ENCODE peak calls at places on chromosomes 5 and 9, in six cellular contexts. F is DND-41; Q is CD8-positive, alpha-beta T cell; L is aorta; X is cardiac muscle cell; T is body of pancreas. M is an unnamed sample.

GRCh38 chr9:33307067-33307466 is 16.8 kb downstream of the NFX1 start:
- DNase-seq in F (no peak), Q (no peak), L (no peak), X (no peak), T (no peak), M (no peak)

GRCh38 chr9:106962105-106962504 is 99.1 kb downstream of the ZNF462 start:
- DNase-seq in F (no peak), Q (no peak), L (no peak), X (peak; percentile 14), T (no peak), M (no peak)

GRCh38 chr5:55864606-55865541 is 13.7 kb downstream of the IL31RA start:
- DNase-seq in F (peak; percentile 25), Q (no peak), L (no peak), X (peak; percentile 71), T (no peak), M (no peak)

GRCh38 chr9:106799146-106799545 is 63.8 kb upstream of the ZNF462 start:
- DNase-seq in F (no peak), Q (no peak), L (no peak), X (peak; percentile 87), T (no peak), M (no peak)

GRCh38 chr5:164809831-164810230 is 1304.4 kb downstream of the MAT2B start:
- DNase-seq in F (no peak), Q (no peak), L (no peak), X (no peak), T (no peak), M (no peak)

GRCh38 chr9:101736723-101737122 is 1.7 kb downstream of the GRIN3A start:
- DNase-seq in F (no peak), Q (no peak), L (peak; percentile 42), X (no peak), T (peak; percentile 17), M (peak; percentile 91)

GRCh38 chr9:119044801-119045200 is 324.4 kb downstream of the BRINP1 start:
- DNase-seq in F (no peak), Q (no peak), L (no peak), X (no peak), T (no peak), M (no peak)

GRCh38 chr9:10366171-10366779 is 246.5 kb downstream of the PTPRD start:
- DNase-seq in F (no peak), Q (no peak), L (no peak), X (peak; percentile 40), T (no peak), M (peak; percentile 50)

GRCh38 chr9:10008101-10008799 is 604.6 kb downstream of the PTPRD start:
- DNase-seq in F (no peak), Q (no peak), L (no peak), X (no peak), T (no peak), M (peak; percentile 78)

GRCh38 chr5:178425621-178426068 is 164.5 kb downstream of the COL23A1 start:
- DNase-seq in F (no peak), Q (no peak), L (peak; percentile 32), X (no peak), T (no peak), M (peak; percentile 37)

GRCh38 chr5:9924614-9925013 is 294.5 kb upstream of the TAS2R1 start:
- DNase-seq in F (no peak), Q (no peak), L (no peak), X (peak; percentile 97), T (no peak), M (no peak)

GRCh38 chr5:181189962-181190710 is 14.9 kb downstream of the TRIM7 start:
- DNase-seq in F (no peak), Q (peak; percentile 44), L (peak; percentile 64), X (no peak), T (peak; percentile 42), M (peak; percentile 73)

GRCh38 chr5:1961304-1961946 is 78.7 kb upstream of the IRX4 start:
- DNase-seq in F (peak; percentile 20), Q (no peak), L (no peak), X (no peak), T (no peak), M (peak; percentile 35)

GRCh38 chr5:82045526-82046267 is 73.9 kb downstream of the ATG10 start:
- DNase-seq in F (no peak), Q (no peak), L (no peak), X (peak; percentile 58), T (no peak), M (no peak)

GRCh38 chr9:20640331-20641187 is 18.3 kb upstream of the MLLT3 start:
- DNase-seq in F (peak; percentile 98), Q (peak; percentile 87), L (peak; percentile 64), X (peak; percentile 39), T (peak; percentile 76), M (no peak)

GRCh38 chr5:154985126-154985525 is 28.4 kb upstream of the KIF4B start:
- DNase-seq in F (no peak), Q (no peak), L (no peak), X (no peak), T (no peak), M (no peak)

GRCh38 chr9:134935056-134936020 is 17.6 kb upstream of the FCN1 start:
- DNase-seq in F (no peak), Q (no peak), L (no peak), X (no peak), T (no peak), M (no peak)

GRCh38 chr9:134932171-134932570 is 14.5 kb upstream of the FCN1 start:
- DNase-seq in F (no peak), Q (no peak), L (no peak), X (no peak), T (no peak), M (no peak)

GRCh38 chr9:134930404-134930803 is 12.7 kb upstream of the FCN1 start:
- DNase-seq in F (no peak), Q (no peak), L (no peak), X (no peak), T (no peak), M (no peak)

GRCh38 chr9:134933076-134933659 is 15.5 kb upstream of the FCN1 start:
- DNase-seq in F (no peak), Q (no peak), L (no peak), X (no peak), T (no peak), M (no peak)

GRCh38 chr9:134932656-134933055 is 14.9 kb upstream of the FCN1 start:
- DNase-seq in F (no peak), Q (no peak), L (no peak), X (no peak), T (no peak), M (no peak)
- H3K27ac ChIP-seq in F (no peak overlapping the region), Q (no peak overlapping the region), L (no peak overlapping the region), X (no peak overlapping the region), T (no peak overlapping the region), M (no peak overlapping the region)

GRCh38 chr5:6183391-6184390 is 194.7 kb downstream of the MED10 start:
- DNase-seq in F (no peak), Q (no peak), L (no peak), X (no peak), T (no peak), M (no peak)
- H3K9me3 ChIP-seq in F (no peaks in the 10 kb centered on the region), Q (no peaks in the 10 kb centered on the region), L (no peaks in the 10 kb centered on the region), X (no peaks in the 10 kb centered on the region), T (no peaks in the 10 kb centered on the region), M (no peaks in the 10 kb centered on the region)

DNA sequence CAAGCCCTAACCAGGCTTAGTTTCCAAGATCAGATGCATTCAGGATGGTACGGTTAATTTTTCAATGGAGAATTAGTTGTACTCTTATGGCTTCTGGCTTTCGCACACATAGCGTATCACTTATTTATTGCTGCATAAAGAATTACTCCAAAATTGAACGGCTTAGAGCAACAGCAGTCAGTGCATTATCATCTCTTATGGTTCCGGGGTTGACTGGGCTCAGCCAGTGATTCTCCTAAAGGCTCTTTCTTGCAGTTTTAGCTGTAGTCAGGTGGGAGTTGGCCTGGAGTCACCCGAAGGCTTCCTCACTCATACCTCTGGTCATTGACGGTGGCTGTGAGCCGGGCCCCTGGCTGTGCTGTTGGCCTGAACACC is 595 bp upstream of the GRHPR start:
- DNase-seq in F (no peak), Q (no peak), L (no peak), X (no peak), T (peak; percentile 62), M (no peak)
- H3K4me1 ChIP-seq in F (peaks cover 30% of the 10 kb centered on the region), Q (peaks cover 20% of the 10 kb centered on the region), L (no peaks in the 10 kb centered on the region), X (peaks cover 23% of the 10 kb centered on the region), T (peaks cover 44% of the 10 kb centered on the region), M (no peaks in the 10 kb centered on the region)

GRCh38 chr5:117060099-117060498 is 485.5 kb upstream of the SEMA6A start:
- DNase-seq in F (no peak), Q (no peak), L (no peak), X (no peak), T (no peak), M (no peak)

GRCh38 chr5:117058740-117059139 is 484.1 kb upstream of the SEMA6A start:
- DNase-seq in F (no peak), Q (no peak), L (no peak), X (no peak), T (no peak), M (no peak)

GRCh38 chr5:117054141-117054540 is 479.5 kb upstream of the SEMA6A start:
- DNase-seq in F (no peak), Q (no peak), L (no peak), X (no peak), T (no peak), M (no peak)

DNA sequence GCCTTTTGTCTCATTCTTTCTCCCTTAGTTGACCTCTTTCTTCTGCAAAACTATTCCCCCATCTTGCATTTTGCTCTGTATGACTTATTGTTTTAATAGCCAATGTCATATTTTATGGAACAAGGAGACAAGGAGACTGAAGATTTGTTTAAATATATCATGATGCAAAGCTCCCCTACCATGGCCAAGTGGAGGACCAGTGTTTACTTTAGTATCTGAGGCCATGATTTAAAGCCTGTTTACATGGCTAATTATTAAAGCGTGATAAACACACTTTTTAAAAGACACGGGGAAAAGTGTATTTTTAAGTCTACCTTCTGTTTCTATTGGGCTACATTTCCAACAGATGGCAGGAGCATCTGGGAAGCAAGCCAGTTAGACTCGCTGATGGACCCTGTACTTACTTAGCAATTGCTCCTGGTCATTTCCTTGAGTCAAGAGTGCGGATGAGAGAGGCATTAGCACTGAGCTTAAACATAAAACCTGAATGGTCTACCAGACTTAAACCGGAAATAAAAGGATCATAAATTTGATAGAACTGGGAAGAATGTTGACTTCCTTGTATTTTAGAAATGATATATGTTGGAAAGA is 480.3 kb upstream of the SEMA6A start:
- DNase-seq in F (no peak), Q (no peak), L (no peak), X (no peak), T (peak; percentile 26), M (no peak)
- H3K27ac ChIP-seq in F (no peak overlapping the region), Q (no peak overlapping the region), L (no peak overlapping the region), X (no peak overlapping the region), T (no peak overlapping the region), M (no peak overlapping the region)